ENCODE peak calls at places on chromosome 1, in six cellular contexts. J is thoracic aorta; E is stomach; T is CD8-positive, alpha-beta T cell; M is lower lobe of right lung; N is heart left ventricle. I is an unnamed sample.

GRCh38 chr1:228062812-228063211 is 19.7 kb upstream of the ARF1 start:
- DNase-seq in N (no peak), J (no peak), E (peak; percentile 23), T (no peak), M (no peak), I (no peak)

GRCh38 chr1:229694053-229694693 is 68.1 kb downstream of the URB2 start:
- DNase-seq in E (peak; percentile 47), M (peak; percentile 59), J (peak; percentile 7), T (no peak), N (peak; percentile 76), I (peak; percentile 77)

GRCh38 chr1:109983380-109984189 is 980 bp upstream of the AHCYL1 start:
- DNase-seq in J (no peak), M (no peak), N (no peak), E (no peak), T (no peak), I (no peak)

GRCh38 chr1:174040387-174040786 is 18.2 kb upstream of the RC3H1 start:
- DNase-seq in J (no peak), M (no peak), E (no peak), N (no peak), T (no peak), I (no peak)

GRCh38 chr1:148264374-148265276 is 112.5 kb upstream of the NBPF11 start:
- DNase-seq in M (no peak), N (no peak), T (no peak), E (no peak), J (no peak), I (no peak)

GRCh38 chr1:87398644-87399043 is 70.0 kb downstream of the LMO4 start:
- DNase-seq in T (no peak), E (no peak), M (no peak), J (no peak), N (no peak), I (no peak)

GRCh38 chr1:2144501-2145090 is 50.0 kb downstream of the FAAP20 start:
- DNase-seq in N (no peak), M (no peak), J (no peak), T (no peak), E (no peak), I (no peak)

GRCh38 chr1:214583824-214584554 is 19.0 kb upstream of the CENPF start:
- DNase-seq in M (no peak), T (no peak), N (no peak), J (no peak), E (no peak), I (no peak)

GRCh38 chr1:178648159-178648558 is 76.9 kb upstream of the RALGPS2 start:
- DNase-seq in N (no peak), T (no peak), E (no peak), J (no peak), M (no peak), I (no peak)

GRCh38 chr1:229272164-229273158 is 1.6 kb downstream of the RAB4A start:
- DNase-seq in J (no peak), N (no peak), E (no peak), T (no peak), M (no peak), I (no peak)

GRCh38 chr1:29197590-29197924 is 15.9 kb upstream of the SRSF4 start:
- DNase-seq in T (no peak), M (no peak), N (no peak), E (peak; percentile 40), J (no peak), I (no peak)

GRCh38 chr1:231134624-231135023 is 27.2 kb upstream of the TRIM67 start:
- DNase-seq in E (no peak), T (no peak), N (no peak), J (no peak), M (no peak), I (no peak)

GRCh38 chr1:4265836-4266235 is 365.8 kb upstream of the C1orf174 start:
- DNase-seq in M (no peak), N (no peak), J (no peak), T (no peak), E (no peak), I (no peak)

GRCh38 chr1:116514708-116515525 is 55.9 kb downstream of the CD58 start:
- DNase-seq in N (no peak), E (no peak), J (no peak), M (peak; percentile 65), T (peak; percentile 40), I (no peak)

GRCh38 chr1:70727891-70728443 is 316.9 kb downstream of the CTH start:
- DNase-seq in N (no peak), J (no peak), T (no peak), M (no peak), E (no peak), I (no peak)

GRCh38 chr1:162305969-162306368 is 70.7 kb downstream of the SPATA46 start:
- DNase-seq in M (no peak), J (no peak), N (no peak), E (no peak), T (no peak), I (no peak)

GRCh38 chr1:168081373-168082007 is 55.2 kb downstream of the GPR161 start:
- DNase-seq in M (no peak), J (no peak), E (no peak), T (no peak), N (peak; percentile 14), I (peak; percentile 23)

GRCh38 chr1:229254910-229255541 is 15.9 kb upstream of the RAB4A start:
- DNase-seq in N (no peak), T (no peak), J (no peak), E (no peak), M (no peak), I (no peak)

GRCh38 chr1:168396940-168397680 is 116.4 kb downstream of the TBX19 start:
- DNase-seq in J (no peak), M (no peak), N (no peak), T (no peak), E (no peak), I (no peak)

DNA sequence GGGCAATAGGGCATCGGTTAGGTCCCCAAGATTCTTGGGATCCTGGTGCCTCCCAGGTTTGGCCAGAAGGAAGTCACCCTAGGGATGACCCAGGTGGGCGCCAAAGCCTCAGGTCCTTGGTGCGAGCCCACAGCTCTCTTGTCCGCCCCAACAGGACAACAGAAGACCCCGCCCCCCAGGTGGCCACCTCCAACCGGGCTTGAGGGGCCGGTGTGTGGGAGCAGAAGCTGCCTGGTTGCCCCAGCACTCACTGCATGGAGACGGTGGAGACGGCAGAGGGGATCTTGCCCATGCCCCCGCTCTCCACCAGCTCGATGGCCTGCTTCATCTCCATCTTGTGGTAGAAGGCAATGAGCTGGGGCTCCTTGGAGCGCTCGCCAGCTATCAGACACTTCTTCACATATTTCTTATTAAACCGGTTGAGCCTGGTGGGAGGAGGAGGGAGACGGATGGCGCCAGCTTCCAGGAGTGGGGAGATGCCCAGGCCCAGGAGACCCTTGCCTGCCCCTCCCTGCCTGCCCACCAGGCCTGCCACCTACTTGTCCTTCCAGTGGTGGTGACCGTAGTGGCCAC is 52.7 kb downstream of the SLC9A1 start:
- DNase-seq in J (no peak), N (no peak), M (no peak), T (no peak), E (no peak), I (no peak)
- H3K4me3 ChIP-seq in J (no peak overlapping the region), N (no peak overlapping the region), M (no peak overlapping the region), T (no peak overlapping the region), E (no peak overlapping the region), I (no peak overlapping the region)

GRCh38 chr1:6521502-6521901 is 30.0 kb upstream of the PLEKHG5 start:
- DNase-seq in J (no peak), M (no peak), T (no peak), N (no peak), E (no peak), I (no peak)

GRCh38 chr1:6530504-6531160 is 23.7 kb downstream of the NOL9 start:
- DNase-seq in M (no peak), J (no peak), E (no peak), N (no peak), T (no peak), I (no peak)

GRCh38 chr1:6523566-6523965 is 30.7 kb downstream of the NOL9 start:
- DNase-seq in J (no peak), T (no peak), E (no peak), N (no peak), M (no peak), I (no peak)

DNA sequence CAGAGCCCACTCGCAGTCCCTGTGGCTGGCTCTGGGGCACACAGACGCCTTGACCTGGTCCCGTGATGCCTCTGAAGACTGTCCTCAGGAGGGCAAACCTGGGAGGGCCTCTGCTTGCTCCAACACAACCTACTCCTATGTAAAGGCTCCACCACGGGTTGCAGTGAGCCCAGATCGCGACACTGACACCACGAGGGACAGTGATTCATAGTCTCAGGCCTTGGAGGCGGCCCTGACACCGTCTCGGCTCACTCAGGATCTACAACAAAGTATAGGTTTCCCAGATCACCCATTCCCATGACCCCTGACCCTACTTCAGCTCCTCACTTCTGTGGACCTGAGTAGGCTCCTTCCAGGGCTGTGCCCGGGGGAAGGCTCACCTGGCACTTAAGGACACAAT is 28.0 kb downstream of the NOL9 start:
- DNase-seq in E (no peak), J (no peak), T (no peak), N (no peak), M (peak; percentile 36), I (no peak)
- H3K36me3 ChIP-seq in E (peaks cover 57% of the 10 kb centered on the region), J (peaks cover 34% of the 10 kb centered on the region), T (peaks cover 23% of the 10 kb centered on the region), N (peaks cover 3% of the 10 kb centered on the region), M (peaks cover 71% of the 10 kb centered on the region), I (peaks cover 39% of the 10 kb centered on the region)

GRCh38 chr1:53719469-53719868 is 19.5 kb downstream of the GLIS1 start:
- DNase-seq in T (no peak), E (no peak), N (no peak), M (no peak), J (no peak), I (no peak)

GRCh38 chr1:53712276-53712675 is 26.7 kb downstream of the GLIS1 start:
- DNase-seq in J (no peak), M (no peak), N (no peak), E (no peak), T (no peak), I (no peak)

GRCh38 chr1:53716150-53716549 is 22.8 kb downstream of the GLIS1 start:
- DNase-seq in J (no peak), N (no peak), E (no peak), M (no peak), T (no peak), I (no peak)

GRCh38 chr1:53717025-53717804 is 21.7 kb downstream of the GLIS1 start:
- DNase-seq in M (no peak), N (no peak), E (no peak), J (no peak), T (no peak), I (no peak)

DNA sequence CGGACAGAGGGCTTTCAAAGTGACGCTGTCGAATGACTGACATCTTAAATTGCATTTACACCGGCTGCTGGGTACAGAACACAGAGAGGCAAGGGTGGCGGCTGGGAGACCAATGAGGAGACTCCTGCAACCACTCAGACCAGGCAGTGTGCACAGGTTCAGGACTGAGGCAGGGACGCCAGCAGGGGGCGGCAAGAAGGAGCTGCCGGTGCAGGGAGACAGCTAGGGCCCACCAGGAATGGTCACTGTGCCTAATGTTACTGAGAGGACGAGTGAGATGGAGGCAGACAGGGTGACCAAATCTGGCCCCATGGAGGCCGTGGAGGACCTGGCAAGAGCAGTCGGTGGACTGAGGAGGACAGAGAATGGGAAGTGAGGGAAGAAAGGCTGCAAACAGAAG is 23.5 kb downstream of the GLIS1 start:
- DNase-seq in N (no peak), E (no peak), T (no peak), J (no peak), M (no peak), I (no peak)
- TF ChIP-seq CTCF in N (peak; percentile 23), E (no peak), T (no peak), J (no peak), M (no peak), I (no peak)

GRCh38 chr1:226754797-226755533 is 15.9 kb upstream of the ITPKB start:
- DNase-seq in T (no peak), N (no peak), M (no peak), E (no peak), J (no peak), I (no peak)
- H3K4me3 ChIP-seq in T (no peak overlapping the region), N (no peak overlapping the region), M (no peak overlapping the region), E (no peak overlapping the region), J (no peak overlapping the region), I (no peak overlapping the region)